ENCODE peak calls at places on chromosomes 12 and 14, in nine cellular contexts. Q is gastrocnemius medialis; R is stimulated activated CD8-positive, alpha-beta memory T cell treated with anti-CD3 and anti-CD28 coated beads, Interleukin-15, amount 100 ng/mL, for 48 hours; Z is colonic mucosa; S is lung microvascular endothelial cell; P is GM12878; J is activated T-helper 9 cell treated with anti-CD3 and anti-CD28 coated beads, Interleukin-2, amount 50 U/mL, for 16 hours; D is skeletal muscle cell; T is MG63. Y is an unnamed sample.

GRCh38 chr12:40726366-40726765 is 34.1 kb downstream of the CNTN1 start:
- DNase-seq in Q (no peak), R (no peak), Z (no peak), S (no peak), P (no peak), J (no peak), D (no peak), T (no peak), Y (no peak)

GRCh38 chr12:121825041-121825523 is 21.3 kb downstream of the SETD1B start:
- DNase-seq in Q (no peak), R (no peak), Z (no peak), S (no peak), P (no peak), J (no peak), D (no peak), T (no peak), Y (no peak)

GRCh38 chr12:70571705-70572269 is 65.4 kb downstream of the PTPRB start:
- DNase-seq in Q (no peak), R (no peak), Z (no peak), S (no peak), P (no peak), J (no peak), D (no peak), T (peak; percentile 43), Y (no peak)

GRCh38 chr14:79018846-79019245 is 848.7 kb downstream of the NRXN3 start:
- DNase-seq in Q (no peak), R (no peak), Z (no peak), S (no peak), P (no peak), J (no peak), D (peak; percentile 32), T (no peak), Y (no peak)

GRCh38 chr12:7075518-7075917 is 15.0 kb downstream of the C1S start:
- DNase-seq in Q (no peak), R (no peak), Z (no peak), S (no peak), P (no peak), J (no peak), D (no peak), T (no peak), Y (no peak)

GRCh38 chr14:23640524-23641141 is 4.5 kb downstream of the DHRS2 start:
- DNase-seq in Q (no peak), R (no peak), Z (peak; percentile 47), S (no peak), P (no peak), J (no peak), D (peak; percentile 91), T (peak; percentile 83), Y (no peak)

GRCh38 chr14:81062816-81063215 is 107.4 kb downstream of the TSHR start:
- DNase-seq in Q (no peak), R (no peak), Z (no peak), S (peak; percentile 3), P (peak; percentile 1), J (no peak), D (no peak), T (no peak), Y (no peak)

GRCh38 chr14:90409209-90409730 is 12.4 kb downstream of the CALM1 start:
- DNase-seq in Q (no peak), R (no peak), Z (no peak), S (peak; percentile 91), P (no peak), J (no peak), D (peak; percentile 94), T (peak; percentile 90), Y (no peak)

GRCh38 chr12:116484807-116485206 is 74.4 kb upstream of the MAP1LC3B2 start:
- DNase-seq in Q (no peak), R (no peak), Z (no peak), S (peak; percentile 66), P (no peak), J (no peak), D (no peak), T (peak; percentile 41), Y (no peak)

GRCh38 chr14:103232831-103233319 is 101.2 kb upstream of the EIF5 start:
- DNase-seq in Q (no peak), R (no peak), Z (no peak), S (no peak), P (no peak), J (no peak), D (no peak), T (no peak), Y (no peak)

GRCh38 chr12:1810201-1810930 is 10.0 kb upstream of the LRTM2 start:
- DNase-seq in Q (no peak), R (no peak), Z (no peak), S (no peak), P (no peak), J (no peak), D (no peak), T (no peak), Y (no peak)

GRCh38 chr14:65565948-65566347 is 153.4 kb downstream of the FUT8 start:
- DNase-seq in Q (no peak), R (no peak), Z (no peak), S (no peak), P (peak; percentile 4), J (no peak), D (no peak), T (no peak), Y (no peak)

GRCh38 chr12:29103539-29103974 is 45.5 kb upstream of the FAR2 start:
- DNase-seq in Q (no peak), R (peak; percentile 15), Z (no peak), S (no peak), P (peak; percentile 75), J (no peak), D (no peak), T (no peak), Y (peak; percentile 24)

GRCh38 chr12:22410497-22410896 is 76.0 kb upstream of the ST8SIA1 start:
- DNase-seq in Q (no peak), R (no peak), Z (no peak), S (no peak), P (no peak), J (no peak), D (no peak), T (no peak), Y (no peak)

GRCh38 chr14:105065280-105066228 is at the start of gene GPR132:
- DNase-seq in Q (no peak), R (peak; percentile 84), Z (peak; percentile 46), S (peak; percentile 22), P (peak; percentile 93), J (peak; percentile 79), D (no peak), T (no peak), Y (peak; percentile 88)